ENCODE peak calls at places on chromosomes 11 and 22, in ten cellular contexts. J is transverse colon, A is dorsolateral prefrontal cortex, C is osteoblast, R is A549, K is breast epithelium, N is AG09309, M is HAP-1, I is hepatocyte, E is tibial artery. T is an unnamed sample.

GRCh38 chr22:19714320-19715252 is at the start of gene SEPTIN5:
- DNase-seq in J (no peak), A (no peak), C (peak), R (no peak), K (no peak), N (no peak), M (peak), I (no peak), E (no peak), T (no peak)

GRCh38 chr22:18078329-18079041 is 695 bp downstream of the PEX26 start:
- DNase-seq in J (peak), A (no peak), C (peak), R (peak), K (no peak), N (no peak), M (peak), I (peak), E (no peak), T (no peak)

GRCh38 chr11:46222485-46223251 is 54.8 kb upstream of the CREB3L1 start:
- DNase-seq in J (no peak), A (no peak), C (peak), R (no peak), K (no peak), N (no peak), M (no peak), I (no peak), E (no peak), T (no peak)

GRCh38 chr11:102279641-102280170 is 37.6 kb upstream of the BIRC3 start:
- DNase-seq in J (peak), A (no peak), C (peak), R (peak), K (no peak), N (peak), M (peak), I (peak), E (no peak), T (peak)

GRCh38 chr22:38097557-38098409 is 12.7 kb downstream of the BAIAP2L2 start:
- DNase-seq in J (no peak), A (no peak), C (peak), R (no peak), K (no peak), N (no peak), M (no peak), I (no peak), E (no peak), T (no peak)

GRCh38 chr11:6402561-6402981 is 12.3 kb downstream of the SMPD1 start:
- DNase-seq in J (peak), A (no peak), C (no peak), R (no peak), K (no peak), N (no peak), M (no peak), I (no peak), E (no peak), T (no peak)

GRCh38 chr11:13116491-13116890 is 107.4 kb downstream of the RASSF10 start:
- DNase-seq in J (no peak), A (no peak), C (no peak), R (no peak), K (no peak), N (no peak), M (no peak), I (no peak), E (no peak), T (no peak)

GRCh38 chr11:44627911-44628729 is 62.7 kb downstream of the CD82 start:
- DNase-seq in J (peak), A (peak), C (peak), R (no peak), K (no peak), N (no peak), M (no peak), I (peak), E (peak), T (no peak)

GRCh38 chr11:86816251-86816726 is 15.9 kb downstream of the PRSS23 start:
- DNase-seq in J (no peak), A (no peak), C (no peak), R (peak), K (no peak), N (no peak), M (no peak), I (peak), E (no peak), T (peak)

GRCh38 chr22:32920032-32920628 is 118.6 kb downstream of the TIMP3 start:
- DNase-seq in J (peak), A (no peak), C (peak), R (no peak), K (no peak), N (peak), M (no peak), I (peak), E (peak), T (no peak)

GRCh38 chr11:3879967-3880542 is 24.6 kb downstream of the STIM1 start:
- DNase-seq in J (no peak), A (no peak), C (no peak), R (peak), K (no peak), N (no peak), M (no peak), I (peak), E (no peak), T (no peak)

GRCh38 chr11:69939551-69940245 is 120.5 kb upstream of the FGF3 start:
- DNase-seq in J (no peak), A (no peak), C (peak), R (no peak), K (no peak), N (no peak), M (no peak), I (peak), E (peak), T (peak)

GRCh38 chr11:123434262-123434661 is 4.2 kb downstream of the GRAMD1B start:
- DNase-seq in J (peak), A (no peak), C (no peak), R (peak), K (no peak), N (no peak), M (peak), I (no peak), E (peak), T (no peak)

GRCh38 chr11:7020183-7020917 is at the start of the genes NLRP14 and ZNF214:
- DNase-seq in J (peak), A (peak), C (peak), R (peak), K (peak), N (peak), M (peak), I (peak), E (peak), T (peak)

GRCh38 chr11:76119032-76119431 is 87.3 kb downstream of the WNT11 start:
- DNase-seq in J (no peak), A (no peak), C (no peak), R (no peak), K (no peak), N (no peak), M (no peak), I (no peak), E (no peak), T (no peak)

GRCh38 chr22:19523240-19524169 is 705 bp downstream of the CLDN5 start:
- DNase-seq in J (no peak), A (no peak), C (peak), R (no peak), K (no peak), N (no peak), M (no peak), I (no peak), E (no peak), T (no peak)

GRCh38 chr11:20088368-20089260 is 71.7 kb downstream of the DBX1 start:
- DNase-seq in J (no peak), A (no peak), C (no peak), R (no peak), K (no peak), N (no peak), M (no peak), I (peak), E (no peak), T (no peak)

GRCh38 chr22:42473484-42474193 is 41.4 kb upstream of the NFAM1 start:
- DNase-seq in J (no peak), A (no peak), C (no peak), R (peak), K (no peak), N (peak), M (peak), I (peak), E (no peak), T (peak)

GRCh38 chr11:1763336-1763795 is 361 bp downstream of the CTSD start:
- DNase-seq in J (no peak), A (no peak), C (peak), R (no peak), K (no peak), N (no peak), M (no peak), I (no peak), E (no peak), T (no peak)

GRCh38 chr22:46620588-46621242 is 529 bp downstream of the GRAMD4 start:
- DNase-seq in J (no peak), A (no peak), C (peak), R (no peak), K (no peak), N (no peak), M (no peak), I (no peak), E (no peak), T (no peak)

GRCh38 chr22:46619240-46619829 is 851 bp upstream of the GRAMD4 start:
- DNase-seq in J (no peak), A (no peak), C (no peak), R (no peak), K (no peak), N (no peak), M (no peak), I (no peak), E (no peak), T (no peak)

GRCh38 chr22:46619830-46620501 is at the start of gene GRAMD4:
- DNase-seq in J (no peak), A (peak), C (peak), R (no peak), K (no peak), N (no peak), M (peak), I (no peak), E (no peak), T (no peak)

GRCh38 chr22:46625113-46625842 is 5.1 kb downstream of the GRAMD4 start:
- DNase-seq in J (no peak), A (no peak), C (peak), R (no peak), K (no peak), N (no peak), M (no peak), I (no peak), E (no peak), T (no peak)

GRCh38 chr22:46622081-46622521 is 1.9 kb downstream of the GRAMD4 start:
- DNase-seq in J (no peak), A (peak), C (peak), R (no peak), K (no peak), N (no peak), M (no peak), I (no peak), E (no peak), T (no peak)
- H3K4me3 ChIP-seq in J (no peak), A (no peak), C (no peak), R (no peak), K (no peak), N (no peak), M (no peak), I (no peak), E (no peak), T (no peak)

DNA sequence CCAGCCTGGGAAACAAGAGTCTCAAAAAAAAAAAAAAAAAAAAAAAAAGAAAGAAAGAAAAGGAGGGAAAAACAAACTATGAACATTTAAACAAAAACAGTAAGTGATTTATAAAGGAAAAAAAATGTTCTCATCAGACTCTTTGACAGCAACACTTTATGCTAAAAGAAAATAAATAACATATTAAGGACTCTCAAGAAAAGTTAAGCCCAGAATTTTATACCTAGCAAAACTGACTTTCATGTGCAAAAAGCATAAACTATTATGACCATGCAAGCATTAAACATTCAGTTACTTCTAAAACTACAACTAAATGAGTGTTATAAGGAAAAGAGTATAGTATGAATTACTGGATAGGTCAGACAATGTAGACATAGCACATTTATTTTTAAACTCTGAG is 68.4 kb downstream of the FBLN1 start:
- DNase-seq in J (no peak), A (no peak), C (peak), R (no peak), K (no peak), N (no peak), M (no peak), I (no peak), E (no peak), T (no peak)
- H3K4me3 ChIP-seq in J (no peak), A (no peak), C (no peak), R (no peak), K (no peak), N (no peak), M (no peak), I (no peak), E (no peak), T (no peak)

GRCh38 chr11:61752925-61753551 is 602 bp downstream of the MYRF start:
- DNase-seq in J (no peak), A (no peak), C (no peak), R (no peak), K (no peak), N (no peak), M (no peak), I (no peak), E (no peak), T (no peak)
- H3K4me3 ChIP-seq in J (peak), A (peak), C (peak), R (peak), K (peak), N (peak), M (peak), I (peak), E (peak), T (peak)

GRCh38 chr11:131909426-131910200 is 539.2 kb downstream of the NTM start:
- DNase-seq in J (no peak), A (no peak), C (peak), R (no peak), K (no peak), N (no peak), M (no peak), I (no peak), E (no peak), T (no peak)
- H3K4me3 ChIP-seq in J (no peak), A (peak), C (peak), R (no peak), K (no peak), N (peak), M (no peak), I (no peak), E (no peak), T (peak)

T was measured in brain microvascular endothelial cell.